ENCODE peak calls at places on chromosomes 3 and 15, in nine cellular contexts. X is CD8-positive, alpha-beta T cell; D is neuronal stem cell; L is Panc1; N is ovary; B is effector memory CD4-positive, alpha-beta T cell; W is lower lobe of right lung; R is heart left ventricle; J is body of pancreas. V is an unnamed sample. For H3K4me1, the result is how much of the 10 kb centered on the place peaks cover.

GRCh38 chr15:68423359-68424028 is 8.5 kb downstream of the ITGA11 start:
- DNase-seq in W (no peak), B (no peak), X (no peak), L (no peak), N (peak), J (no peak), D (no peak), R (no peak), V (no peak)

GRCh38 chr15:60704129-60704528 is 225.2 kb upstream of the ICE2 start:
- DNase-seq in W (no peak), L (no peak), X (no peak), R (no peak), B (peak), N (no peak), J (no peak), D (no peak), V (no peak)

GRCh38 chr3:169308654-169309325 is 354.7 kb downstream of the MECOM start:
- DNase-seq in D (no peak), W (no peak), N (no peak), B (no peak), R (no peak), J (no peak), X (no peak), L (no peak), V (no peak)

GRCh38 chr3:13002398-13003124 is 70.7 kb downstream of the IQSEC1 start:
- DNase-seq in J (no peak), N (no peak), B (no peak), R (no peak), D (no peak), W (no peak), L (no peak), X (no peak), V (no peak)

GRCh38 chr3:93988283-93988682 is 8.3 kb downstream of the ARL13B start:
- DNase-seq in J (no peak), R (no peak), N (no peak), D (no peak), X (no peak), B (no peak), L (no peak), W (no peak), V (no peak)

GRCh38 chr3:157109267-157110141 is 50.4 kb downstream of the CCNL1 start:
- DNase-seq in W (no peak), J (no peak), N (no peak), L (no peak), R (peak), X (no peak), B (no peak), D (no peak), V (no peak)

GRCh38 chr3:160641675-160642330 is 35.2 kb upstream of the ARL14 start:
- DNase-seq in W (no peak), R (no peak), J (no peak), L (no peak), B (no peak), N (no peak), D (no peak), X (no peak), V (no peak)

GRCh38 chr3:158977497-158977896 is 175.6 kb downstream of the MFSD1 start:
- DNase-seq in N (no peak), J (peak), D (no peak), B (no peak), W (no peak), X (no peak), R (no peak), L (no peak), V (no peak)

GRCh38 chr15:83205725-83206324 is 1.8 kb downstream of the HDGFL3 start:
- DNase-seq in X (no peak), N (no peak), B (no peak), J (peak), D (no peak), W (no peak), R (no peak), L (no peak), V (no peak)

GRCh38 chr3:57911588-57911987 is 96.6 kb upstream of the FLNB start:
- DNase-seq in W (no peak), D (no peak), N (no peak), J (no peak), R (no peak), L (no peak), B (no peak), X (no peak), V (no peak)

GRCh38 chr3:16513141-16514020 is at the start of gene RFTN1:
- DNase-seq in N (peak), B (peak), L (no peak), W (peak), D (peak), X (peak), J (peak), R (peak), V (peak)

DNA sequence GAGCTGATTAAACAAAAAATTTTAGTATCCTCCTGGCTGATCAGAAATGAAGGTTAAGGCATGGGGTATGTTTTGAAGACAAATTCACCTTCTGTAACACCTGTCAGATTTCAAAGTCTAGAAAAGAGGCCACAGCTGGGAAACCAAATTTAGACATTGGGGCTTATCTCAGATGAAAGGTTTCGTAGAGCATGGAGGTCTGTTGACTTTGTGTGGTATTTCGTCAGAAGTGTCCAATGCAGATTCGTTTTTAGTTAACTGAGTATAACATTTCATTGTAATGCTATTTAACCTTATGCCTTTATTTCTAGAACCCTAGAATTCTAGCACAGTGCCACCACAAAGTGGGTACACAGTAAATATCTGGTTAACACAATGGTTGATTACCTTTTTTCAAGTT is 61.7 kb downstream of the FNDC3B start:
- DNase-seq in J (no peak), W (no peak), N (no peak), L (no peak), D (no peak), B (no peak), R (no peak), X (no peak), V (peak)
- H3K4me3 ChIP-seq in J (no peak), W (no peak), N (no peak), L (no peak), D (no peak), B (no peak), R (no peak), X (no peak), V (no peak)

DNA sequence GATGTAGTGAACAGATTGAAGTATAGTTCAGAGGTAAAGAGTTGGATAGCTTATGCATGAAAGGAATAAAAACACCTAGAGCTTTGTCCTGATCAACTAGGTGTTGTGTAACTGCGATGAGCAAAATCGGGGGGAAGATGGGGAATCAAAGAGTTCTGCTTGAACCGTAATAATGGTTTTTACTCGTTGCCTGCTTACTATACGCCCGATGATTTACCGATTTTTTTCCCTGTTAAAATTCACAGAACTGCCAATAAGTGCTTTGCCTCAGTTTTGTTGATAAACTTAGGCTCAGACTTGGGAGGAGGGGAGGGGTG is 783 bp upstream of the DNAJB11 start:
- DNase-seq in D (no peak), B (no peak), N (no peak), W (no peak), R (no peak), J (no peak), X (no peak), L (no peak), V (no peak)
- H3K4me1 ChIP-seq in D (under half), B (under half), N (under half), W (under half), R (under half), J (under half), X (under half), L (under half), V (under half)

DNA sequence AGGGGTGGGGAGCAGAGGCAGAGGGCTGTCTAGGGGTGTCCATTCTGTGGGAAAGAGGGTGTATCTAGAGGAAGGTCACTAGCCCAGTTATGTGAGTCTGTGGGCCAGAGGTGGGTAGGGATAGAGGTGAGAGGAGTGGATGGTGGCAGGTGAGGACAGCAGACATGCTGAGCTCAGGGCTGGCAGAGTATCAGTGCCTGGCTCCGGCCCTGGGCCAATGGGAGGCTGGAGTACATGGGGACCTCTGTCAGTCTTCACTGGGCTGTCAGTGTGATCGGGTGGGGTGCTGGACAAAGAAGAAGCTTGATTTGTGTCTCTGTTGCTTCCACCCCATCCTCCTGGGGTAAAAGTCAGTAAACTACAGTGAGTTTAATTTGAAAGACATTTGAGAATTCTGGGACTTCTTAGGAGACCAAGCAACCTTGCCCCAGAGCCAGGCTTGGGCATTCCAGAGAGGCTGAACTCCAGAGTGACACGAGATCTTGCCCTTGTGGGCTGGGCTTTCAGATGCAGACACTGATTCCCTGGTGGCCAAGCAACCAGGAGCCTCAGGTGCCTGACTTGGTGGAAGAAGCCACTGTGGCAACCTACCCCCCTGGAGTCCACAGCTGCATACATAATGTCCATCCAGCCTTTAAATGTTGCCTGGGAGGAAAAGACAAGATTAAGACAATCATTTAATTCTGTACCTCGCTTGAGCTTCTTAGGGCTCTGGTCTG is 60.7 kb downstream of the EXOG start:
- DNase-seq in L (no peak), W (peak), D (no peak), X (no peak), J (no peak), R (no peak), N (no peak), B (no peak), V (no peak)
- H3K4me3 ChIP-seq in L (no peak), W (no peak), D (no peak), X (no peak), J (no peak), R (no peak), N (no peak), B (no peak), V (no peak)

DNA sequence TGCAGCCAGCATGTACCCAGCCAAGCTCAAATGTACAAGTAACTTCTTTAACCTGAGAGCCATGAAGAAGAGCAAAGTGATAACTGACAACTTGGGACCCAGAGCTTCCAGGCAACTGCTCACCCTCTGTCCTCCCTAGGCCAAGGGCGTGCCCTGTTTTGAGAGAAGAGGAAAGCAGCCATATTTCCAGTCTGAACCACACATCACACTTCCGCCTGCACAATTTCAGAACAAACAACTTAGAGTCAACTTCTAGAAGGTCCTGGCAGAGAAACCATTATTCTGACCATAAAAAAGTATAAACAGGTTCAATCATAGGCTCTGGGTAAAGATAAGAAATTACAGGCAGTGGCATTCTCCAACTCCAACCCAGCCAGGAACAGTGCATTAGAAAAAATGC is 50.1 kb downstream of the ITGB5 start:
- DNase-seq in D (no peak), L (no peak), W (no peak), X (no peak), J (no peak), N (no peak), B (no peak), R (no peak), V (no peak)
- H3K4me1 ChIP-seq in D (under half), L (half or more), W (under half), X (under half), J (under half), N (under half), B (under half), R (under half), V (under half)

DNA sequence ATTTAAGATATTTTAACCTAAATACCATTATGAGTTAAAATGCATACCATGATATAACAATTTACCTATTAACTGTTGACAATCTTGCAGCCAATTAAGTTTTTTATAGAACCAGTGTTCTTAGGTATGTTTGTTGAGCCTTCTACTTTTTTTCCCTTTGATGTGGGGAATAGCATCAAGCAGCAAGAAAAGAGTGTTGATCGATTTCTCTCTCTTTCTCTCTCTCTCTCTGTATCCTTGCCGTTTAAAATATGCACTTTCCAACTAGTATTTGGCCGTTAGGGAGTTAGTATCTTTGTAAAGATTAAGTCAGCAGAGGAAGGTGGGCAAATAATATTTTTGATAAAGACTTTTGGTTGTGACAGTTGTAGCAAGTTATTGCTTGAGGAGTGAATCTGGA is 5.9 kb downstream of the CHD2 start:
- DNase-seq in B (no peak), L (no peak), R (no peak), W (no peak), J (no peak), N (no peak), D (no peak), X (no peak), V (no peak)
- H3K4me3 ChIP-seq in B (peak), L (peak), R (no peak), W (peak), J (no peak), N (no peak), D (no peak), X (peak), V (peak)

DNA sequence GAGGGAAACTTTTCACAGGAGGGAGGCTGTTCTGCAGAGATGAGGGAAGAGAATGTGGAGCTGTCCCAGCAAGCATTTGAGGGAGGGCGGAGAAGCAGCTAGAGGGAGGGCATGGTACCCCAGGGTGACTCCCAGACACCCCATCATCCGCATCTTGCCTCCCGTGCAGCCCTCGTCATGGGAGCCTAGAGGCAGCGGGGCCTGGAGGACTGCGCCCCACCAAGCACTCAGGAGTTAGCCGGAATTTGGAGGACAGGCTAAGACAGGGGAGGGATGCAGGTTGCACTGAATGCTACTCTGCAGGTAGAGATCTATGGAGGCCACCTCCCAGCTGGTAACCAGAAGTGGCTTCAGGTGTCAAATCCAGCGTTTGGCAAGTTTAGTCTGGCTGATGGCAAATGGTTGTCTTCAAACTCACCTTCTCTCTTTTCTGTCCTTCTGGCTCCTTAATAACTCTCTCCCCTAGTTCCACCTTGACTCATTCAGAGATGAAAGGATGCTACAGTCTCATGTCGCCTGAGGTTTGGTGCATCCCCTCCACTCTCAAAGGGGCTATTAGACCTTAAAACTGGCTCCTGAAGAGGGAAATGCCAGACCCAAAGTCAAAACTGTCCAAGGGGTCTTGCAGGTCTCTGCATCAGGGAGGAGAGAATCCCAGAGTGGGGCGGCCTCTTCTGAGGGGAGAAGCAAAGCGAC is 155.9 kb upstream of the TLE3 start:
- DNase-seq in J (no peak), W (no peak), L (no peak), N (peak), D (no peak), X (no peak), B (no peak), R (no peak), V (no peak)
- H3K4me1 ChIP-seq in J (under half), W (under half), L (under half), N (under half), D (under half), X (under half), B (under half), R (under half), V (under half)

GRCh38 chr3:48566401-48566760 is 2.8 kb upstream of the UCN2 start:
- DNase-seq in D (no peak), B (no peak), N (no peak), L (no peak), R (no peak), W (no peak), X (no peak), J (no peak), V (no peak)
- H3K4me3 ChIP-seq in D (no peak), B (no peak), N (no peak), L (no peak), R (no peak), W (no peak), X (no peak), J (no peak), V (no peak)

GRCh38 chr15:66388576-66388975 is 1.9 kb downstream of the MAP2K1 start:
- DNase-seq in J (no peak), R (no peak), W (no peak), L (no peak), X (no peak), D (no peak), N (no peak), B (no peak), V (no peak)

GRCh38 chr15:66389098-66389858 is 2.6 kb downstream of the MAP2K1 start:
- DNase-seq in X (no peak), R (no peak), D (no peak), N (no peak), L (no peak), J (no peak), B (peak), W (no peak), V (no peak)

GRCh38 chr15:66387176-66388056 is 704 bp downstream of the MAP2K1 start:
- DNase-seq in D (peak), J (peak), X (peak), B (peak), R (peak), W (peak), N (peak), L (no peak), V (peak)

GRCh38 chr15:66386204-66387123 is at the start of gene MAP2K1:
- DNase-seq in N (peak), B (peak), J (peak), X (peak), W (peak), R (peak), L (peak), D (peak), V (peak)

DNA sequence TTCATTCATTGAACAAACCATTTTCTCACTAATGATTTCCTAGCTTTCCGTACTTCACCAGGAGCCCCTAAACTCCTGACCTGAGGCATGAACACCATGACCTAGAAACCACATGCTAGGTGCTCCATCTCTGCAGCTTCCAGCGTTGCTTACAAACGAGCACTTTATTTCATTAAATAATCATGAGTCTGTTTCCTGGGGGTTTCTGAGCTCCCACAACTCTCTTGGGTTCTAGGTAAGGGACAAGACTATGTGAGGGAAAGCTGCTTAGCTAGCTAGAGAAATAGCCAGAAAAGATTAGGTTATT is 1.3 kb downstream of the MAP2K1 start:
- DNase-seq in L (no peak), R (no peak), W (no peak), B (no peak), N (no peak), J (no peak), D (no peak), X (no peak), V (no peak)
- H3K4me1 ChIP-seq in L (under half), R (under half), W (under half), B (under half), N (under half), J (under half), D (under half), X (half or more), V (under half)

GRCh38 chr3:33437556-33438283 is 2.5 kb downstream of the UBP1 start:
- DNase-seq in R (peak), J (peak), D (no peak), X (no peak), W (no peak), L (no peak), B (no peak), N (no peak), V (peak)
- H3K4me3 ChIP-seq in R (no peak), J (no peak), D (peak), X (peak), W (peak), L (peak), B (peak), N (no peak), V (peak)

V was measured in SJCRH30.